ENCODE peak calls at places on chromosome 4, in nine cellular contexts. One of them, this sample, is unnamed.

GRCh38 chr4:154743683-154744340 is at the start of gene LRAT:
- DNase-seq in HCT116: peak; percentile 54
- DNase-seq in Panc1: no peak
- DNase-seq in CD8-positive, alpha-beta memory T cell: no peak
- DNase-seq in stomach: peak; percentile 70
- DNase-seq in MG63: peak; percentile 4
- DNase-seq in GM23338: peak; percentile 94
- DNase-seq in H7: peak; percentile 94
- DNase-seq in endothelial cell of umbilical vein: no peak
- DNase-seq in this sample: no peak

GRCh38 chr4:76782837-76783236 is 115.1 kb downstream of the SOWAHB start:
- DNase-seq in HCT116: no peak
- DNase-seq in MG63: no peak
- DNase-seq in endothelial cell of umbilical vein: no peak
- DNase-seq in CD8-positive, alpha-beta memory T cell: no peak
- DNase-seq in H7: no peak
- DNase-seq in Panc1: no peak
- DNase-seq in stomach: no peak
- DNase-seq in GM23338: peak; percentile 70
- DNase-seq in this sample: no peak

GRCh38 chr4:144176476-144176875 is 36.0 kb upstream of the GYPA start:
- DNase-seq in Panc1: no peak
- DNase-seq in H7: no peak
- DNase-seq in HCT116: no peak
- DNase-seq in stomach: no peak
- DNase-seq in endothelial cell of umbilical vein: no peak
- DNase-seq in MG63: no peak
- DNase-seq in CD8-positive, alpha-beta memory T cell: no peak
- DNase-seq in GM23338: no peak
- DNase-seq in this sample: no peak

GRCh38 chr4:30744957-30745640 is 24.9 kb downstream of the PCDH7 start:
- DNase-seq in CD8-positive, alpha-beta memory T cell: no peak
- DNase-seq in endothelial cell of umbilical vein: peak; percentile 51
- DNase-seq in H7: no peak
- DNase-seq in GM23338: no peak
- DNase-seq in stomach: no peak
- DNase-seq in HCT116: no peak
- DNase-seq in Panc1: no peak
- DNase-seq in MG63: no peak
- DNase-seq in this sample: no peak

GRCh38 chr4:168540865-168541607 is 44.2 kb downstream of the PALLD start:
- DNase-seq in MG63: no peak
- DNase-seq in Panc1: no peak
- DNase-seq in stomach: no peak
- DNase-seq in GM23338: no peak
- DNase-seq in CD8-positive, alpha-beta memory T cell: no peak
- DNase-seq in H7: no peak
- DNase-seq in endothelial cell of umbilical vein: no peak
- DNase-seq in HCT116: peak; percentile 36
- DNase-seq in this sample: no peak

GRCh38 chr4:48944252-48944651 is 37.7 kb upstream of the OCIAD2 start:
- DNase-seq in HCT116: peak; percentile 83
- DNase-seq in CD8-positive, alpha-beta memory T cell: no peak
- DNase-seq in MG63: peak; percentile 78
- DNase-seq in stomach: peak; percentile 59
- DNase-seq in GM23338: no peak
- DNase-seq in H7: no peak
- DNase-seq in endothelial cell of umbilical vein: no peak
- DNase-seq in Panc1: no peak
- DNase-seq in this sample: no peak

GRCh38 chr4:68518889-68519288 is 57.2 kb downstream of the UGT2B17 start:
- DNase-seq in CD8-positive, alpha-beta memory T cell: no peak
- DNase-seq in H7: no peak
- DNase-seq in stomach: no peak
- DNase-seq in GM23338: no peak
- DNase-seq in Panc1: no peak
- DNase-seq in MG63: no peak
- DNase-seq in HCT116: no peak
- DNase-seq in endothelial cell of umbilical vein: no peak
- DNase-seq in this sample: no peak

GRCh38 chr4:145352438-145353145 is 129.1 kb upstream of the SMAD1 start:
- DNase-seq in stomach: no peak
- DNase-seq in H7: no peak
- DNase-seq in MG63: peak; percentile 18
- DNase-seq in GM23338: no peak
- DNase-seq in endothelial cell of umbilical vein: no peak
- DNase-seq in Panc1: no peak
- DNase-seq in HCT116: no peak
- DNase-seq in CD8-positive, alpha-beta memory T cell: no peak
- DNase-seq in this sample: no peak

GRCh38 chr4:17476811-17477210 is 35.1 kb downstream of the QDPR start:
- DNase-seq in HCT116: no peak
- DNase-seq in CD8-positive, alpha-beta memory T cell: no peak
- DNase-seq in Panc1: no peak
- DNase-seq in MG63: no peak
- DNase-seq in endothelial cell of umbilical vein: no peak
- DNase-seq in stomach: no peak
- DNase-seq in H7: no peak
- DNase-seq in GM23338: no peak
- DNase-seq in this sample: no peak

GRCh38 chr4:102736636-102737549 is 23.9 kb downstream of the MANBA start:
- DNase-seq in GM23338: peak; percentile 49
- DNase-seq in CD8-positive, alpha-beta memory T cell: no peak
- DNase-seq in MG63: no peak
- DNase-seq in stomach: peak; percentile 43
- DNase-seq in HCT116: no peak
- DNase-seq in H7: no peak
- DNase-seq in Panc1: no peak
- DNase-seq in endothelial cell of umbilical vein: no peak
- DNase-seq in this sample: no peak

GRCh38 chr4:4386736-4387392 is at the start of gene NSG1:
- DNase-seq in HCT116: no peak
- DNase-seq in stomach: no peak
- DNase-seq in CD8-positive, alpha-beta memory T cell: peak; percentile 41
- DNase-seq in Panc1: no peak
- DNase-seq in endothelial cell of umbilical vein: no peak
- DNase-seq in GM23338: peak; percentile 42
- DNase-seq in MG63: peak; percentile 35
- DNase-seq in H7: peak; percentile 88
- DNase-seq in this sample: no peak

GRCh38 chr4:4386296-4386735 is 586 bp upstream of the NSG1 start:
- DNase-seq in Panc1: no peak
- DNase-seq in CD8-positive, alpha-beta memory T cell: peak; percentile 30
- DNase-seq in HCT116: no peak
- DNase-seq in stomach: no peak
- DNase-seq in H7: peak; percentile 89
- DNase-seq in GM23338: peak; percentile 76
- DNase-seq in MG63: no peak
- DNase-seq in endothelial cell of umbilical vein: no peak
- DNase-seq in this sample: no peak

GRCh38 chr4:4388418-4388817 is 1.5 kb downstream of the NSG1 start:
- DNase-seq in GM23338: no peak
- DNase-seq in MG63: no peak
- DNase-seq in endothelial cell of umbilical vein: peak; percentile 31
- DNase-seq in HCT116: no peak
- DNase-seq in Panc1: no peak
- DNase-seq in stomach: no peak
- DNase-seq in CD8-positive, alpha-beta memory T cell: no peak
- DNase-seq in H7: no peak
- DNase-seq in this sample: no peak

GRCh38 chr4:4388836-4389575 is 2.1 kb downstream of the NSG1 start:
- DNase-seq in stomach: no peak
- DNase-seq in GM23338: no peak
- DNase-seq in CD8-positive, alpha-beta memory T cell: no peak
- DNase-seq in HCT116: no peak
- DNase-seq in H7: no peak
- DNase-seq in Panc1: no peak
- DNase-seq in MG63: no peak
- DNase-seq in endothelial cell of umbilical vein: no peak
- DNase-seq in this sample: no peak

DNA sequence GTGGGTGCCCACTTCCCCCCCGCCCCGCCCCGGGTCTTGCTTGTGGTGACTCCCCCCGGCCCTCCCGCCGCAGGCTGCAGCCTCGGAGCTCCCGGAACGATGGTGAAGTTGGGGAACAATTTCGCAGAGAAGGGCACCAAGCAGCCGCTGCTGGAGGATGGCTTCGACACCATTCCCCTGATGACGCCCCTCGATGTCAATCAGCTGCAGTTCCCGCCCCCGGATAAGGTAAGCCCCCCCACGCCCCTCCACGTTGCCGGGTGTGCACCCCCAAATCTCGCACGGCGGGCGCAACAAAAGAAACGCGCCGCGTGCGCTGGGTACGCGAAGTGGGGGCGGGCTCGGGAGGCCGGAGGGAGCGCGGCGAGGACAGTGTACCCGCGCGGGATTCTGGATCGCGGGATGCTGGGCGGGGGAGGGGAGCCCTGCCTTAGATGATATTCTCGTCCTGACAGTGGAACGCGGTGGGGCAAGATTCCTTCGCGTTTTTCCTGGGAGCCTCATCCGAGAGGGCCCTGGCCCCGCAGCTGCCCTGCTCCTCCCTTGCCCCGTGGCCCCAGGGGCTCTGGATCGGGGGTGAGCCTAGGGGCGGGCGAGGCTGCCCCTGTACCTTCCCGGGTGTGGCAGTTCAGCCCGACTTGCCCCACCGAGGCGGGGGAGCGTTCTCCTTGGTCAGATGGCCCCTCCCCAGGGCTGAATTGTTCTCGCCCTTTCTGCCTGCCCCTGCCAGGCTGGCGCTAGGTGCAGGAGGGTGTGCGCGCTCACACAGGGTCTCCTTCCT is 819 bp downstream of the NSG1 start:
- DNase-seq in MG63: no peak
- DNase-seq in GM23338: peak; percentile 58
- DNase-seq in stomach: no peak
- DNase-seq in CD8-positive, alpha-beta memory T cell: peak; percentile 30
- DNase-seq in H7: peak; percentile 81
- DNase-seq in endothelial cell of umbilical vein: no peak
- DNase-seq in Panc1: no peak
- DNase-seq in HCT116: no peak
- DNase-seq in this sample: no peak
- H3K27me3 ChIP-seq in MG63: peaks cover 17% of the 10 kb centered on the region
- H3K27me3 ChIP-seq in GM23338: peaks cover 48% of the 10 kb centered on the region
- H3K27me3 ChIP-seq in stomach: peaks cover 21% of the 10 kb centered on the region
- H3K27me3 ChIP-seq in CD8-positive, alpha-beta memory T cell: no peaks in the 10 kb centered on the region
- H3K27me3 ChIP-seq in H7: peaks cover 44% of the 10 kb centered on the region
- H3K27me3 ChIP-seq in endothelial cell of umbilical vein: peaks cover 41% of the 10 kb centered on the region
- H3K27me3 ChIP-seq in Panc1: peaks cover 2% of the 10 kb centered on the region
- H3K27me3 ChIP-seq in HCT116: no peaks in the 10 kb centered on the region
- H3K27me3 ChIP-seq in this sample: peaks cover 62% of the 10 kb centered on the region

GRCh38 chr4:122458625-122459024 is 2.1 kb upstream of the IL2 start:
- DNase-seq in H7: no peak
- DNase-seq in MG63: no peak
- DNase-seq in HCT116: no peak
- DNase-seq in CD8-positive, alpha-beta memory T cell: peak; percentile 41
- DNase-seq in GM23338: peak; percentile 1
- DNase-seq in endothelial cell of umbilical vein: peak; percentile 6
- DNase-seq in Panc1: peak; percentile 2
- DNase-seq in stomach: no peak
- DNase-seq in this sample: no peak
- H3K4me3 ChIP-seq in H7: no peak overlapping the region
- H3K4me3 ChIP-seq in MG63: peak overlapping the region; percentile 16
- H3K4me3 ChIP-seq in HCT116: peak overlapping the region; percentile 54
- H3K4me3 ChIP-seq in CD8-positive, alpha-beta memory T cell: peak overlapping the region; percentile 57
- H3K4me3 ChIP-seq in GM23338: no peak overlapping the region
- H3K4me3 ChIP-seq in endothelial cell of umbilical vein: no peak overlapping the region
- H3K4me3 ChIP-seq in Panc1: peak overlapping the region; percentile 30
- H3K4me3 ChIP-seq in stomach: no peak overlapping the region
- H3K4me3 ChIP-seq in this sample: no peak overlapping the region

GRCh38 chr4:8168832-8169598 is 10.4 kb upstream of the ABLIM2 start:
- DNase-seq in Panc1: no peak
- DNase-seq in MG63: no peak
- DNase-seq in HCT116: no peak
- DNase-seq in GM23338: no peak
- DNase-seq in H7: no peak
- DNase-seq in CD8-positive, alpha-beta memory T cell: no peak
- DNase-seq in endothelial cell of umbilical vein: no peak
- DNase-seq in stomach: no peak
- DNase-seq in this sample: no peak
- H3K27me3 ChIP-seq in Panc1: no peaks in the 10 kb centered on the region
- H3K27me3 ChIP-seq in MG63: no peaks in the 10 kb centered on the region
- H3K27me3 ChIP-seq in HCT116: peaks cover 5% of the 10 kb centered on the region
- H3K27me3 ChIP-seq in GM23338: no peaks in the 10 kb centered on the region
- H3K27me3 ChIP-seq in H7: no peaks in the 10 kb centered on the region
- H3K27me3 ChIP-seq in CD8-positive, alpha-beta memory T cell: no peaks in the 10 kb centered on the region
- H3K27me3 ChIP-seq in endothelial cell of umbilical vein: no peaks in the 10 kb centered on the region
- H3K27me3 ChIP-seq in stomach: no peaks in the 10 kb centered on the region
- H3K27me3 ChIP-seq in this sample: no peaks in the 10 kb centered on the region

DNA sequence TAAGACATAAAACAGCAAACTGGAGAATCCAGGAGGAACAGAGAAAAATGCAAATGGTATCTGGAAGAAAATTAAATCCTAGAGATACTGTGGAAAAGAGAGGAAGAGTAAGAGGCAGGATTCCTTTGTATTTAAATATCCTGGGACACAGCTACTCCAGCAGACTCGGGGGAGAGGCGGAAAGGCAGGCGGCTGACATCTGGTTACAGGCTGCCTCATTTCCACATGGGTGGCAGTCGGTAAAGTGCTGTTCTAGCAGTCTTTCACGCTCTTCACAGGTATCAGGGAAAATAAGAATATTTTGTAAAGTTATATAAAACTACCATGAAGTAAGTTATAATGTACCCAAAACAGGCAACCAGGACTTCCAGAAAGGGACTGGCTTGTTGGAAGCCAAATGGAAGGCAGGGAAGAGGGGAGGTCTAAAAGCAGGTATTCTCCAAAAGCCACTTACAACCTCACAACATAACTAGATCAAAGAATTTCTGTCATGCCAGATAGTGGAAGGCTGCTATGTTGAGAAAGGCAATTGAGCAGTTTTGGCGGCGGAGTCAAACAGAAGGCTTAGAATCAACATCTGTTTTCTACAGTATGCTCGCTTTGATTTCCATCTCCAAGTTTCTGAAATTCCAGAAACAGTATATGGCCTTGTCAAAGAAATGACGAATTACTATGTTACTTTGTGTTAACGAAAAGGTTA is 1.3 kb upstream of the TIGD2 start:
- DNase-seq in HCT116: no peak
- DNase-seq in H7: peak; percentile 49
- DNase-seq in CD8-positive, alpha-beta memory T cell: no peak
- DNase-seq in stomach: no peak
- DNase-seq in MG63: no peak
- DNase-seq in Panc1: no peak
- DNase-seq in GM23338: peak; percentile 21
- DNase-seq in endothelial cell of umbilical vein: peak; percentile 13
- DNase-seq in this sample: no peak
- H3K4me3 ChIP-seq in HCT116: no peak overlapping the region
- H3K4me3 ChIP-seq in H7: peak overlapping the region; percentile 83
- H3K4me3 ChIP-seq in CD8-positive, alpha-beta memory T cell: peak overlapping the region; percentile 49
- H3K4me3 ChIP-seq in stomach: peak overlapping the region; percentile 87
- H3K4me3 ChIP-seq in MG63: peak overlapping the region; percentile 77
- H3K4me3 ChIP-seq in Panc1: peak overlapping the region; percentile 71
- H3K4me3 ChIP-seq in GM23338: peak overlapping the region; percentile 64
- H3K4me3 ChIP-seq in endothelial cell of umbilical vein: no peak overlapping the region
- H3K4me3 ChIP-seq in this sample: peak overlapping the region; percentile 74